ENCODE peak calls at places on chromosomes 5 and 9, in seven cellular contexts. One of them, this sample, is unnamed.

GRCh38 chr5:121031487-121031886 is 567.4 kb downstream of the PRR16 start:
- DNase-seq in H7: no peak
- DNase-seq in ascending aorta: no peak
- DNase-seq in fibroblast of lung: peak; percentile 5
- DNase-seq in IMR-90: no peak
- DNase-seq in lung: no peak
- DNase-seq in lower leg skin: no peak
- DNase-seq in this sample: no peak

GRCh38 chr9:130234340-130235260 is 31.0 kb upstream of the HMCN2 start:
- DNase-seq in ascending aorta: no peak
- DNase-seq in fibroblast of lung: peak; percentile 66
- DNase-seq in H7: peak; percentile 18
- DNase-seq in lung: no peak
- DNase-seq in lower leg skin: no peak
- DNase-seq in IMR-90: peak; percentile 72
- DNase-seq in this sample: no peak

GRCh38 chr5:38846379-38846967 is 661 bp downstream of the OSMR start:
- DNase-seq in lung: no peak
- DNase-seq in H7: peak; percentile 61
- DNase-seq in lower leg skin: no peak
- DNase-seq in fibroblast of lung: no peak
- DNase-seq in IMR-90: peak; percentile 25
- DNase-seq in ascending aorta: no peak
- DNase-seq in this sample: no peak

GRCh38 chr9:30800421-30800820 is 1584.0 kb upstream of the ACO1 start:
- DNase-seq in lung: no peak
- DNase-seq in lower leg skin: no peak
- DNase-seq in IMR-90: no peak
- DNase-seq in H7: no peak
- DNase-seq in fibroblast of lung: no peak
- DNase-seq in ascending aorta: no peak
- DNase-seq in this sample: no peak

GRCh38 chr5:35294976-35295375 is 64.7 kb upstream of the PRLR start:
- DNase-seq in IMR-90: no peak
- DNase-seq in lung: no peak
- DNase-seq in H7: no peak
- DNase-seq in lower leg skin: no peak
- DNase-seq in ascending aorta: no peak
- DNase-seq in fibroblast of lung: no peak
- DNase-seq in this sample: no peak

GRCh38 chr5:96476654-96477053 is 43.6 kb upstream of the PCSK1 start:
- DNase-seq in H7: no peak
- DNase-seq in fibroblast of lung: peak; percentile 27
- DNase-seq in ascending aorta: no peak
- DNase-seq in lower leg skin: no peak
- DNase-seq in lung: no peak
- DNase-seq in IMR-90: peak; percentile 69
- DNase-seq in this sample: no peak

GRCh38 chr9:124196814-124197176 is 61.0 kb upstream of the NEK6 start:
- DNase-seq in fibroblast of lung: no peak
- DNase-seq in IMR-90: no peak
- DNase-seq in H7: no peak
- DNase-seq in ascending aorta: no peak
- DNase-seq in lung: no peak
- DNase-seq in lower leg skin: no peak
- DNase-seq in this sample: no peak

GRCh38 chr5:14851999-14852526 is 19.5 kb downstream of the ANKH start:
- DNase-seq in IMR-90: no peak
- DNase-seq in H7: no peak
- DNase-seq in fibroblast of lung: no peak
- DNase-seq in ascending aorta: no peak
- DNase-seq in lower leg skin: no peak
- DNase-seq in lung: no peak
- DNase-seq in this sample: no peak

GRCh38 chr5:113042491-113043243 is 66.1 kb downstream of the DCP2 start:
- DNase-seq in H7: no peak
- DNase-seq in lower leg skin: peak; percentile 2
- DNase-seq in lung: no peak
- DNase-seq in fibroblast of lung: peak; percentile 46
- DNase-seq in IMR-90: no peak
- DNase-seq in ascending aorta: peak; percentile 11
- DNase-seq in this sample: no peak

GRCh38 chr9:16637218-16637617 is 233.3 kb downstream of the BNC2 start:
- DNase-seq in H7: no peak
- DNase-seq in ascending aorta: no peak
- DNase-seq in lower leg skin: no peak
- DNase-seq in fibroblast of lung: peak; percentile 55
- DNase-seq in lung: no peak
- DNase-seq in IMR-90: peak; percentile 74
- DNase-seq in this sample: no peak

GRCh38 chr5:174159327-174160247 is 114.1 kb downstream of the NSG2 start:
- DNase-seq in fibroblast of lung: peak; percentile 83
- DNase-seq in ascending aorta: peak; percentile 58
- DNase-seq in lower leg skin: peak; percentile 63
- DNase-seq in IMR-90: no peak
- DNase-seq in lung: no peak
- DNase-seq in H7: no peak
- DNase-seq in this sample: no peak

GRCh38 chr9:125126019-125126746 is 17.1 kb downstream of the SCAI start:
- DNase-seq in ascending aorta: peak; percentile 92
- DNase-seq in fibroblast of lung: peak; percentile 100
- DNase-seq in lung: peak; percentile 68
- DNase-seq in IMR-90: peak; percentile 100
- DNase-seq in H7: no peak
- DNase-seq in lower leg skin: peak; percentile 97
- DNase-seq in this sample: no peak

GRCh38 chr9:25681270-25681669 is 3.0 kb upstream of the TUSC1 start:
- DNase-seq in IMR-90: peak; percentile 86
- DNase-seq in fibroblast of lung: peak; percentile 68
- DNase-seq in H7: no peak
- DNase-seq in ascending aorta: no peak
- DNase-seq in lower leg skin: no peak
- DNase-seq in lung: no peak
- DNase-seq in this sample: no peak

GRCh38 chr9:137371966-137372651 is 50.9 kb downstream of the EXD3 start:
- DNase-seq in lung: no peak
- DNase-seq in fibroblast of lung: no peak
- DNase-seq in IMR-90: no peak
- DNase-seq in H7: no peak
- DNase-seq in lower leg skin: peak; percentile 77
- DNase-seq in ascending aorta: peak; percentile 52
- DNase-seq in this sample: no peak

GRCh38 chr5:2007437-2007905 is 124.7 kb upstream of the IRX4 start:
- DNase-seq in H7: no peak
- DNase-seq in lower leg skin: peak; percentile 85
- DNase-seq in lung: peak; percentile 26
- DNase-seq in ascending aorta: no peak
- DNase-seq in fibroblast of lung: no peak
- DNase-seq in IMR-90: no peak
- DNase-seq in this sample: peak; percentile 77

GRCh38 chr9:109312783-109313182 is 8.1 kb downstream of the EPB41L4B start:
- DNase-seq in lung: no peak
- DNase-seq in lower leg skin: no peak
- DNase-seq in IMR-90: no peak
- DNase-seq in fibroblast of lung: no peak
- DNase-seq in H7: peak; percentile 36
- DNase-seq in ascending aorta: no peak
- DNase-seq in this sample: no peak

GRCh38 chr5:123813937-123814624 is 302.1 kb downstream of the CSNK1G3 start:
- DNase-seq in ascending aorta: no peak
- DNase-seq in IMR-90: peak; percentile 25
- DNase-seq in fibroblast of lung: peak; percentile 73
- DNase-seq in lung: no peak
- DNase-seq in lower leg skin: no peak
- DNase-seq in H7: no peak
- DNase-seq in this sample: no peak

GRCh38 chr5:150227606-150228273 is 37.9 kb downstream of the SLC6A7 start:
- DNase-seq in lung: no peak
- DNase-seq in H7: peak; percentile 43
- DNase-seq in lower leg skin: no peak
- DNase-seq in IMR-90: peak; percentile 43
- DNase-seq in ascending aorta: no peak
- DNase-seq in fibroblast of lung: no peak
- DNase-seq in this sample: no peak

GRCh38 chr9:34484678-34485077 is 26.1 kb downstream of the DNAI1 start:
- DNase-seq in lung: no peak
- DNase-seq in H7: no peak
- DNase-seq in lower leg skin: peak; percentile 32
- DNase-seq in ascending aorta: no peak
- DNase-seq in IMR-90: no peak
- DNase-seq in fibroblast of lung: no peak
- DNase-seq in this sample: no peak

GRCh38 chr9:131500377-131500776 is 2.3 kb upstream of the POMT1 start:
- DNase-seq in lung: no peak
- DNase-seq in lower leg skin: no peak
- DNase-seq in ascending aorta: no peak
- DNase-seq in IMR-90: no peak
- DNase-seq in H7: no peak
- DNase-seq in fibroblast of lung: no peak
- DNase-seq in this sample: no peak

GRCh38 chr9:134294228-134295071 is 31.8 kb upstream of the RXRA start:
- DNase-seq in ascending aorta: no peak
- DNase-seq in IMR-90: no peak
- DNase-seq in lower leg skin: no peak
- DNase-seq in fibroblast of lung: peak; percentile 12
- DNase-seq in H7: peak; percentile 82
- DNase-seq in lung: no peak
- DNase-seq in this sample: no peak

GRCh38 chr5:10734050-10734709 is 26.9 kb downstream of the DAP start:
- DNase-seq in lower leg skin: no peak
- DNase-seq in fibroblast of lung: no peak
- DNase-seq in IMR-90: no peak
- DNase-seq in lung: no peak
- DNase-seq in H7: no peak
- DNase-seq in ascending aorta: no peak
- DNase-seq in this sample: no peak

DNA sequence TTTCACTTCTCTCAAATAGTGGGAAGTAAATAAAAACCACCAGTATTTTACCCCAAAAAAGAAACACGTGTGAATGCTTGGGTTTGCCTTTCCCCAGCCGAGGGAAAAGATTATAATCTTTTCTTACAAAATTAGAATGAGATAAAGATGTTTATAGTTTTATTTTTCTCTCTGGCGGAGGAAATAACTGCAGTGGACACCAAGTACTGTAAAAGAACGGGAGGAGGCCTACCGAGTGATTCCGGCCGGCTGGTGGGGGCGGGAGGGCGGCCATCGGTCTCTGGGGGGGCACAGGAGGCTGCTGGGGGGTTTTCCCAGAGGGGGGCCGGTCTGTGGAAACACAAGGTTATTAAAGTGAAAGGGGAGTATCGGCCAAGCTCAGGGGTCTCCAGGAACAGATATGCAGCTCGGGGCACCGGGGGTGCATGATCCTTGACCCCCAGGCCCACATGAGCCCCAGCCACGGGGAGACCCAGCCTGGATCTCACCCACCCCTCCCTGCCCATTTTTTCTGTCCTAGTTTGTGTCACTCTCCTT is 29.4 kb downstream of the LCP2 start:
- DNase-seq in lower leg skin: no peak
- DNase-seq in lung: no peak
- DNase-seq in ascending aorta: no peak
- DNase-seq in IMR-90: no peak
- DNase-seq in H7: no peak
- DNase-seq in fibroblast of lung: no peak
- DNase-seq in this sample: no peak
- H3K4me3 ChIP-seq in lower leg skin: no peak overlapping the region
- H3K4me3 ChIP-seq in lung: no peak overlapping the region
- H3K4me3 ChIP-seq in ascending aorta: peak overlapping the region; percentile 55
- H3K4me3 ChIP-seq in IMR-90: no peak overlapping the region
- H3K4me3 ChIP-seq in H7: no peak overlapping the region
- H3K4me3 ChIP-seq in fibroblast of lung: no peak overlapping the region
- H3K4me3 ChIP-seq in this sample: no peak overlapping the region

GRCh38 chr9:517993-518392 is 303.3 kb downstream of the DOCK8 start:
- DNase-seq in ascending aorta: no peak
- DNase-seq in lung: no peak
- DNase-seq in fibroblast of lung: no peak
- DNase-seq in lower leg skin: no peak
- DNase-seq in IMR-90: no peak
- DNase-seq in H7: no peak
- DNase-seq in this sample: no peak

GRCh38 chr9:512555-513272 is 298.0 kb downstream of the DOCK8 start:
- DNase-seq in lung: no peak
- DNase-seq in ascending aorta: no peak
- DNase-seq in IMR-90: no peak
- DNase-seq in lower leg skin: no peak
- DNase-seq in H7: no peak
- DNase-seq in fibroblast of lung: no peak
- DNase-seq in this sample: no peak

GRCh38 chr9:518540-518939 is 303.9 kb downstream of the DOCK8 start:
- DNase-seq in IMR-90: no peak
- DNase-seq in ascending aorta: no peak
- DNase-seq in lower leg skin: no peak
- DNase-seq in lung: no peak
- DNase-seq in H7: no peak
- DNase-seq in fibroblast of lung: no peak
- DNase-seq in this sample: no peak

GRCh38 chr9:519579-519978 is 304.9 kb downstream of the DOCK8 start:
- DNase-seq in IMR-90: no peak
- DNase-seq in fibroblast of lung: no peak
- DNase-seq in lung: no peak
- DNase-seq in ascending aorta: no peak
- DNase-seq in lower leg skin: no peak
- DNase-seq in H7: no peak
- DNase-seq in this sample: no peak

GRCh38 chr9:515665-516064 is 301.0 kb downstream of the DOCK8 start:
- DNase-seq in lower leg skin: no peak
- DNase-seq in ascending aorta: no peak
- DNase-seq in lung: no peak
- DNase-seq in fibroblast of lung: no peak
- DNase-seq in IMR-90: no peak
- DNase-seq in H7: no peak
- DNase-seq in this sample: no peak
- H3K4me3 ChIP-seq in lower leg skin: no peak overlapping the region
- H3K4me3 ChIP-seq in ascending aorta: no peak overlapping the region
- H3K4me3 ChIP-seq in lung: no peak overlapping the region
- H3K4me3 ChIP-seq in fibroblast of lung: no peak overlapping the region
- H3K4me3 ChIP-seq in IMR-90: no peak overlapping the region
- H3K4me3 ChIP-seq in H7: no peak overlapping the region
- H3K4me3 ChIP-seq in this sample: no peak overlapping the region

DNA sequence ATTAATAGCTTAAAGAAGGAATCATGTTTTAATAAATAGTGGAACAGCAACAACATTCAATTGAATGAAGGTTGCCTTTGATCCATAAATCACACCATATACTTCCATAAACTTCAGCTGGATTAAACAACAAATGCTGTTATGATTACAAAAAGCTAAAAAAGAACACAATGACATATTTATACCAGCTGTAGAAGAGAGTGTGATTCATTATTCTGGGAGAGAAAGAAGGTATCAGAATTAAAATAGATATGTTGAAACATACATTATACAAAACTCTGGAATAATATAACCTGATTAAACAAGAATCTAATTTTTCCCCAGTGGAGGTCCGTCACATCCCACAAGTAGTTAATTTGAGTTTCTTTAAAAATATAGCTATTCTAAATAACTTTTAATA is 7.5 kb upstream of the RECK start:
- DNase-seq in ascending aorta: no peak
- DNase-seq in fibroblast of lung: no peak
- DNase-seq in lower leg skin: no peak
- DNase-seq in H7: no peak
- DNase-seq in IMR-90: no peak
- DNase-seq in lung: no peak
- DNase-seq in this sample: no peak
- H3K4me3 ChIP-seq in ascending aorta: no peak overlapping the region
- H3K4me3 ChIP-seq in fibroblast of lung: no peak overlapping the region
- H3K4me3 ChIP-seq in lower leg skin: no peak overlapping the region
- H3K4me3 ChIP-seq in H7: no peak overlapping the region
- H3K4me3 ChIP-seq in IMR-90: no peak overlapping the region
- H3K4me3 ChIP-seq in lung: no peak overlapping the region
- H3K4me3 ChIP-seq in this sample: no peak overlapping the region

GRCh38 chr5:141954193-141954592 is 3.8 kb downstream of the PCDH12 start:
- DNase-seq in fibroblast of lung: no peak
- DNase-seq in lower leg skin: peak; percentile 50
- DNase-seq in lung: no peak
- DNase-seq in IMR-90: no peak
- DNase-seq in ascending aorta: no peak
- DNase-seq in H7: no peak
- DNase-seq in this sample: no peak
- H3K4me3 ChIP-seq in fibroblast of lung: no peak overlapping the region
- H3K4me3 ChIP-seq in lower leg skin: no peak overlapping the region
- H3K4me3 ChIP-seq in lung: no peak overlapping the region
- H3K4me3 ChIP-seq in IMR-90: no peak overlapping the region
- H3K4me3 ChIP-seq in ascending aorta: no peak overlapping the region
- H3K4me3 ChIP-seq in H7: no peak overlapping the region
- H3K4me3 ChIP-seq in this sample: no peak overlapping the region